ENCODE peak calls at places on chromosomes 4 and X, in nine cellular contexts. One of them, this sample, is unnamed.

GRCh38 chrX:88146577-88146976 is 600.4 kb upstream of the CPXCR1 start:
- DNase-seq in upper lobe of right lung: no peak
- DNase-seq in neural crest cell: no peak
- DNase-seq in AG04450: no peak
- DNase-seq in heart right ventricle: no peak
- DNase-seq in body of pancreas: no peak
- DNase-seq in left lung: no peak
- DNase-seq in tibial nerve: no peak
- DNase-seq in esophagus squamous epithelium: no peak
- DNase-seq in this sample: no peak

GRCh38 chrX:134324359-134324758 is 87.4 kb downstream of the CCDC160 start:
- DNase-seq in upper lobe of right lung: no peak
- DNase-seq in neural crest cell: no peak
- DNase-seq in AG04450: no peak
- DNase-seq in heart right ventricle: no peak
- DNase-seq in body of pancreas: no peak
- DNase-seq in left lung: no peak
- DNase-seq in tibial nerve: no peak
- DNase-seq in esophagus squamous epithelium: no peak
- DNase-seq in this sample: no peak

GRCh38 chrX:130916636-130917422 is 13.8 kb upstream of the ENOX2 start:
- DNase-seq in upper lobe of right lung: no peak
- DNase-seq in neural crest cell: peak; percentile 69
- DNase-seq in AG04450: peak; percentile 6
- DNase-seq in heart right ventricle: no peak
- DNase-seq in body of pancreas: peak; percentile 45
- DNase-seq in left lung: peak; percentile 32
- DNase-seq in tibial nerve: no peak
- DNase-seq in esophagus squamous epithelium: no peak
- DNase-seq in this sample: peak; percentile 62

GRCh38 chr4:150515135-150515534 is 66.8 kb upstream of the MAB21L2 start:
- DNase-seq in upper lobe of right lung: no peak
- DNase-seq in neural crest cell: no peak
- DNase-seq in AG04450: no peak
- DNase-seq in heart right ventricle: no peak
- DNase-seq in body of pancreas: no peak
- DNase-seq in left lung: no peak
- DNase-seq in tibial nerve: no peak
- DNase-seq in esophagus squamous epithelium: no peak
- DNase-seq in this sample: no peak

GRCh38 chr4:78645853-78646757 is 94.5 kb downstream of the ANXA3 start:
- DNase-seq in upper lobe of right lung: no peak
- DNase-seq in neural crest cell: no peak
- DNase-seq in AG04450: peak; percentile 85
- DNase-seq in heart right ventricle: peak; percentile 44
- DNase-seq in body of pancreas: peak; percentile 72
- DNase-seq in left lung: peak; percentile 70
- DNase-seq in tibial nerve: peak; percentile 82
- DNase-seq in esophagus squamous epithelium: no peak
- DNase-seq in this sample: no peak

GRCh38 chrX:111823068-111823467 is 52.9 kb upstream of the TRPC5OS start:
- DNase-seq in upper lobe of right lung: no peak
- DNase-seq in neural crest cell: peak; percentile 35
- DNase-seq in AG04450: no peak
- DNase-seq in heart right ventricle: no peak
- DNase-seq in body of pancreas: no peak
- DNase-seq in left lung: no peak
- DNase-seq in tibial nerve: no peak
- DNase-seq in esophagus squamous epithelium: no peak
- DNase-seq in this sample: peak; percentile 53

GRCh38 chrX:42783456-42783855 is 5.5 kb upstream of the PPP1R2C start:
- DNase-seq in upper lobe of right lung: no peak
- DNase-seq in neural crest cell: no peak
- DNase-seq in AG04450: no peak
- DNase-seq in heart right ventricle: no peak
- DNase-seq in body of pancreas: no peak
- DNase-seq in left lung: no peak
- DNase-seq in tibial nerve: no peak
- DNase-seq in esophagus squamous epithelium: no peak
- DNase-seq in this sample: no peak

GRCh38 chr4:165592386-165592785 is 213.6 kb downstream of the CPE start:
- DNase-seq in upper lobe of right lung: no peak
- DNase-seq in neural crest cell: no peak
- DNase-seq in AG04450: no peak
- DNase-seq in heart right ventricle: no peak
- DNase-seq in body of pancreas: no peak
- DNase-seq in left lung: no peak
- DNase-seq in tibial nerve: no peak
- DNase-seq in esophagus squamous epithelium: no peak
- DNase-seq in this sample: no peak

GRCh38 chr4:82601242-82602015 is 39.6 kb upstream of the TMEM150C start:
- DNase-seq in upper lobe of right lung: no peak
- DNase-seq in neural crest cell: no peak
- DNase-seq in AG04450: no peak
- DNase-seq in heart right ventricle: no peak
- DNase-seq in body of pancreas: no peak
- DNase-seq in left lung: no peak
- DNase-seq in tibial nerve: peak; percentile 16
- DNase-seq in esophagus squamous epithelium: no peak
- DNase-seq in this sample: no peak

GRCh38 chr4:82594466-82594865 is 32.7 kb upstream of the TMEM150C start:
- DNase-seq in upper lobe of right lung: no peak
- DNase-seq in neural crest cell: no peak
- DNase-seq in AG04450: no peak
- DNase-seq in heart right ventricle: no peak
- DNase-seq in body of pancreas: no peak
- DNase-seq in left lung: no peak
- DNase-seq in tibial nerve: no peak
- DNase-seq in esophagus squamous epithelium: no peak
- DNase-seq in this sample: no peak

GRCh38 chr4:82604522-82604921 is 42.7 kb upstream of the TMEM150C start:
- DNase-seq in upper lobe of right lung: no peak
- DNase-seq in neural crest cell: no peak
- DNase-seq in AG04450: no peak
- DNase-seq in heart right ventricle: no peak
- DNase-seq in body of pancreas: no peak
- DNase-seq in left lung: no peak
- DNase-seq in tibial nerve: no peak
- DNase-seq in esophagus squamous epithelium: no peak
- DNase-seq in this sample: no peak

GRCh38 chr4:82593416-82593815 is 31.6 kb upstream of the TMEM150C start:
- DNase-seq in upper lobe of right lung: no peak
- DNase-seq in neural crest cell: no peak
- DNase-seq in AG04450: no peak
- DNase-seq in heart right ventricle: no peak
- DNase-seq in body of pancreas: no peak
- DNase-seq in left lung: no peak
- DNase-seq in tibial nerve: no peak
- DNase-seq in esophagus squamous epithelium: no peak
- DNase-seq in this sample: no peak

GRCh38 chr4:82599336-82599735 is 37.5 kb upstream of the TMEM150C start:
- DNase-seq in upper lobe of right lung: no peak
- DNase-seq in neural crest cell: no peak
- DNase-seq in AG04450: no peak
- DNase-seq in heart right ventricle: no peak
- DNase-seq in body of pancreas: no peak
- DNase-seq in left lung: no peak
- DNase-seq in tibial nerve: no peak
- DNase-seq in esophagus squamous epithelium: no peak
- DNase-seq in this sample: no peak
- TF ChIP-seq CTCF in upper lobe of right lung: no peak
- TF ChIP-seq CTCF in neural crest cell: no peak
- TF ChIP-seq CTCF in AG04450: no peak
- TF ChIP-seq CTCF in heart right ventricle: no peak
- TF ChIP-seq CTCF in body of pancreas: no peak
- TF ChIP-seq CTCF in left lung: no peak
- TF ChIP-seq CTCF in tibial nerve: no peak
- TF ChIP-seq CTCF in esophagus squamous epithelium: no peak
- TF ChIP-seq CTCF in this sample: no peak

DNA sequence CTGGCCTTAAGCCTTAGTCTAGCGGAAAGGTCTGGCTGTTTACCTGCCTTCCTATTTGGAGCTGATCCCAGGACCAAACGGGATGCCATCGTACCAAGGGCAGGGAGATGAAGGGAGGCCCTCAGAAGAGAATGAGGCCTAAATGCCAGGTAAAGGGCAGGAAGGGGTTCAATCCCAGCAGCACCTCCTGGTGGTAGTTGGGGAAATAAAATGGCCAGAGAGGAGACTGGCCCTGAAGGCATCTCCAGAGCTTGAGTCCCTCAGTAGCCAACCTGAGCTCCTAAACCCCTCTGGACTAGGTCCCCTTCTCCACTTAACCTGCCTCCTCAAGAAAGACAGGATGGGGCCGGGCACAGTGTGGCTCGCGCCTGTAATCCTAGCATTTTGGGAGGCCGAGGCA is 53.7 kb downstream of the KDM5C start:
- DNase-seq in upper lobe of right lung: no peak
- DNase-seq in neural crest cell: no peak
- DNase-seq in AG04450: no peak
- DNase-seq in heart right ventricle: no peak
- DNase-seq in body of pancreas: no peak
- DNase-seq in left lung: no peak
- DNase-seq in tibial nerve: no peak
- DNase-seq in esophagus squamous epithelium: no peak
- DNase-seq in this sample: no peak
- TF ChIP-seq CTCF in upper lobe of right lung: no peak
- TF ChIP-seq CTCF in neural crest cell: no peak
- TF ChIP-seq CTCF in AG04450: no peak
- TF ChIP-seq CTCF in heart right ventricle: no peak
- TF ChIP-seq CTCF in body of pancreas: no peak
- TF ChIP-seq CTCF in left lung: no peak
- TF ChIP-seq CTCF in tibial nerve: no peak
- TF ChIP-seq CTCF in esophagus squamous epithelium: no peak
- TF ChIP-seq CTCF in this sample: no peak

DNA sequence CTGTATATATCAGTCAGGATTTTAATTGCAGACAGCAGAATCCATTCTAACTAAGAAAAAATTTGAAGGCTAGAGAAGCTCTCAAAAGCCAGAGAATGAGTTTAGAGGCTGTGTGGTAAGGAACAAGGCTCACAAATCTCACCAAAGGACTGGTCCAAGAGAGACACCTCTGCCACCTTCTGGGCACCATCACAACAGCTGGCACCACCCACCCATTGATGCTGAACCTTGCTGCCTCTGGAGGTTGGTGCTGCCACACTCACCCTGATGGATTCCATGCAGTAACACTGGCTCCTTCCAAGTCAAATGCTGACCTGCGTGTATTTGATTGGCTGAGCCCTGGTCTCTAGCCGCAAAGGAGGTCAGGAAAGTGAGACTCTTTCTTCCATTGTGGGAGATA is 100.8 kb downstream of the BEND2 start:
- DNase-seq in upper lobe of right lung: no peak
- DNase-seq in neural crest cell: no peak
- DNase-seq in AG04450: no peak
- DNase-seq in heart right ventricle: no peak
- DNase-seq in body of pancreas: no peak
- DNase-seq in left lung: no peak
- DNase-seq in tibial nerve: no peak
- DNase-seq in esophagus squamous epithelium: no peak
- DNase-seq in this sample: no peak
- TF ChIP-seq CTCF in upper lobe of right lung: no peak
- TF ChIP-seq CTCF in neural crest cell: no peak
- TF ChIP-seq CTCF in AG04450: no peak
- TF ChIP-seq CTCF in heart right ventricle: no peak
- TF ChIP-seq CTCF in body of pancreas: no peak
- TF ChIP-seq CTCF in left lung: no peak
- TF ChIP-seq CTCF in tibial nerve: no peak
- TF ChIP-seq CTCF in esophagus squamous epithelium: no peak
- TF ChIP-seq CTCF in this sample: no peak

GRCh38 chr4:121192013-121192412 is 27.9 kb upstream of the TNIP3 start:
- DNase-seq in upper lobe of right lung: no peak
- DNase-seq in neural crest cell: no peak
- DNase-seq in AG04450: no peak
- DNase-seq in heart right ventricle: no peak
- DNase-seq in body of pancreas: no peak
- DNase-seq in left lung: no peak
- DNase-seq in tibial nerve: no peak
- DNase-seq in esophagus squamous epithelium: no peak
- DNase-seq in this sample: no peak
- TF ChIP-seq CTCF in upper lobe of right lung: no peak
- TF ChIP-seq CTCF in neural crest cell: no peak
- TF ChIP-seq CTCF in AG04450: no peak
- TF ChIP-seq CTCF in heart right ventricle: no peak
- TF ChIP-seq CTCF in body of pancreas: no peak
- TF ChIP-seq CTCF in left lung: no peak
- TF ChIP-seq CTCF in tibial nerve: no peak
- TF ChIP-seq CTCF in esophagus squamous epithelium: no peak
- TF ChIP-seq CTCF in this sample: no peak

GRCh38 chr4:26055855-26056254 is 141.8 kb downstream of the SMIM20 start:
- DNase-seq in upper lobe of right lung: no peak
- DNase-seq in neural crest cell: no peak
- DNase-seq in AG04450: no peak
- DNase-seq in heart right ventricle: no peak
- DNase-seq in body of pancreas: no peak
- DNase-seq in left lung: no peak
- DNase-seq in tibial nerve: no peak
- DNase-seq in esophagus squamous epithelium: no peak
- DNase-seq in this sample: no peak
- TF ChIP-seq CTCF in upper lobe of right lung: no peak
- TF ChIP-seq CTCF in neural crest cell: no peak
- TF ChIP-seq CTCF in AG04450: no peak
- TF ChIP-seq CTCF in heart right ventricle: no peak
- TF ChIP-seq CTCF in body of pancreas: no peak
- TF ChIP-seq CTCF in left lung: no peak
- TF ChIP-seq CTCF in tibial nerve: no peak
- TF ChIP-seq CTCF in esophagus squamous epithelium: no peak
- TF ChIP-seq CTCF in this sample: no peak

DNA sequence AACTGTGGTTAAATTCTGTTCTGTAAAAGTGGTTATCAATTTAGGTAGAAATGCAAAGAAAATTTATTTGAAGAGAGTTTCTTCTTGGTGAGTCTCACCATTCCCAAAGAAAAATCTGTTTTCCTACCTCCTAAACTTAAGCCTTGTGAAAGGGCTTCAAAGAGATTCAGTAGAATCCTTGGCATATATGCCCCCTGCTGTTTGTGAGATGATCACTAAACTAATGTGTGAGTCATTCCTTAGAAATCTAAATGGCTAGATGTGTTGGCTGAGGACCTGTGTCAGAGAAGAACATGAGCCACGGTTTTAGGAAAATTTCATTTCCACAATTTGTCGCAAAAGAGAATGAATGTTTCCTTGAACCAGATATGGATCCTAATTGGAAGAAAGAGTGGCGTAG is 260.9 kb downstream of the SLC7A11 start:
- DNase-seq in upper lobe of right lung: no peak
- DNase-seq in neural crest cell: no peak
- DNase-seq in AG04450: no peak
- DNase-seq in heart right ventricle: no peak
- DNase-seq in body of pancreas: no peak
- DNase-seq in left lung: no peak
- DNase-seq in tibial nerve: no peak
- DNase-seq in esophagus squamous epithelium: no peak
- DNase-seq in this sample: no peak
- TF ChIP-seq CTCF in upper lobe of right lung: no peak
- TF ChIP-seq CTCF in neural crest cell: no peak
- TF ChIP-seq CTCF in AG04450: no peak
- TF ChIP-seq CTCF in heart right ventricle: no peak
- TF ChIP-seq CTCF in body of pancreas: no peak
- TF ChIP-seq CTCF in left lung: no peak
- TF ChIP-seq CTCF in tibial nerve: no peak
- TF ChIP-seq CTCF in esophagus squamous epithelium: no peak
- TF ChIP-seq CTCF in this sample: no peak

GRCh38 chrX:79270401-79270800 is 96.7 kb downstream of the ITM2A start:
- DNase-seq in upper lobe of right lung: no peak
- DNase-seq in neural crest cell: no peak
- DNase-seq in AG04450: no peak
- DNase-seq in heart right ventricle: peak; percentile 36
- DNase-seq in body of pancreas: no peak
- DNase-seq in left lung: no peak
- DNase-seq in tibial nerve: peak; percentile 15
- DNase-seq in esophagus squamous epithelium: no peak
- DNase-seq in this sample: peak; percentile 33
- TF ChIP-seq CTCF in upper lobe of right lung: peak; percentile 35
- TF ChIP-seq CTCF in neural crest cell: peak; percentile 35
- TF ChIP-seq CTCF in AG04450: no peak
- TF ChIP-seq CTCF in heart right ventricle: peak; percentile 59
- TF ChIP-seq CTCF in body of pancreas: no peak
- TF ChIP-seq CTCF in left lung: no peak
- TF ChIP-seq CTCF in tibial nerve: no peak
- TF ChIP-seq CTCF in esophagus squamous epithelium: no peak
- TF ChIP-seq CTCF in this sample: peak; percentile 45

This sample was measured in nephron progenitor cell.